ENCODE peak calls at places on chromosomes 16 and 17, in eight cellular contexts. T, Z, Q, N, I, P, B and X are unnamed samples.

GRCh38 chr16:30011505-30012480 is 966 bp upstream of the DOC2A start:
- DNase-seq in T (no peak), Z (no peak), Q (no peak), N (peak), I (no peak), P (no peak), B (no peak), X (no peak)

GRCh38 chr17:38687291-38687690 is 12.5 kb upstream of the EPOP start:
- DNase-seq in T (peak), Z (peak), Q (no peak), N (no peak), I (no peak), P (no peak), B (no peak), X (no peak)

GRCh38 chr16:28491080-28491969 is 549 bp downstream of the CLN3 start:
- DNase-seq in T (peak), Z (no peak), Q (peak), N (peak), I (peak), P (no peak), B (peak), X (no peak)

GRCh38 chr17:4018446-4018845 is 54.2 kb upstream of the ATP2A3 start:
- DNase-seq in T (no peak), Z (no peak), Q (no peak), N (no peak), I (no peak), P (no peak), B (no peak), X (no peak)

GRCh38 chr17:62906881-62907280 is 59.2 kb upstream of the TANC2 start:
- DNase-seq in T (no peak), Z (no peak), Q (no peak), N (no peak), I (no peak), P (no peak), B (no peak), X (no peak)

GRCh38 chr17:49227436-49228261 is 2.9 kb downstream of the PHOSPHO1 start:
- DNase-seq in T (peak), Z (peak), Q (no peak), N (peak), I (peak), P (peak), B (peak), X (no peak)

GRCh38 chr17:28973414-28973813 is 22.1 kb upstream of the PHF12 start:
- DNase-seq in T (peak), Z (peak), Q (no peak), N (peak), I (peak), P (no peak), B (no peak), X (no peak)

GRCh38 chr17:56676807-56677206 is 83.3 kb downstream of the NOG start:
- DNase-seq in T (no peak), Z (no peak), Q (no peak), N (no peak), I (no peak), P (no peak), B (no peak), X (no peak)

GRCh38 chr16:70663524-70664324 is 17.4 kb downstream of the IL34 start:
- DNase-seq in T (no peak), Z (no peak), Q (peak), N (no peak), I (no peak), P (no peak), B (no peak), X (no peak)

GRCh38 chr16:88347656-88348376 is 34.9 kb upstream of the ZNF469 start:
- DNase-seq in T (no peak), Z (no peak), Q (peak), N (no peak), I (no peak), P (no peak), B (no peak), X (no peak)

GRCh38 chr17:74372426-74372825 is 5.1 kb downstream of the GPR142 start:
- DNase-seq in T (no peak), Z (no peak), Q (no peak), N (no peak), I (no peak), P (no peak), B (no peak), X (no peak)

GRCh38 chr16:46947900-46948547 is 25.4 kb downstream of the DNAJA2 start:
- DNase-seq in T (peak), Z (peak), Q (peak), N (no peak), I (no peak), P (peak), B (no peak), X (no peak)

GRCh38 chr16:26335236-26335809 is 643.6 kb downstream of the HS3ST4 start:
- DNase-seq in T (no peak), Z (no peak), Q (no peak), N (no peak), I (no peak), P (no peak), B (no peak), X (no peak)

DNA sequence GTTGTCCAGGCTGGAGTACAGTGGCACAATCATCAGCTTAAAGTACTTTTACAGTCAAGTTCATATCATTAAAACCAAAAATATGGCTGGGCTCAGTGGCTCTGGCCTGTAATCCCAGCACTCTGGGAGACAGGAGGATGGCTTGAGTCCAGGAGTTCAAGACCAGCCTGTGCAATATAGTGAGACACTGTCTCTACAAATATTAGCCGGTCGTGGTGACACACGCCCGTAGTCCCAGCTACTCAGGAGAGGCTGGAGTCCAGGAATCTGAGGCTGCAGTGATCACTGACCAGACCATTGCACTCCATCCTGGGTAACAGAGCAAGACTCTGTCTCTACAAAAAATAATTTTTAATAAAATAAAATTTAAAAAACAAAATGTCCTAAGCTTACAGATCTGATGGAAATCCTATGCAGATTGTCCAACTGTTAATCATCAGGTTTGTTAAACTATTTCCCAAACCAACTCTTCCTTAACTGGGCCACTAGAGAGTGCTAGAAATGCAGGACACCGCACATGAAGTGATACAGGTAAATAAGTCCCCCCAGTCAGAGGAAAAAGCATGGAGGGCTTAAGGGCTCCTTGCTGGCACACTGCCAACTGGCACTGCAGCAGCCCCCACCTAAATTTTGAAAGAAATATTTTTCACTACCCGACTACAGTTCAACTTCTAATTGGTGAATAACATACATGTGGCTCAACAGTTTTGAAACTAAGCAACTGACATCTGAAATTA is 2.8 kb downstream of the USP22 start:
- DNase-seq in T (peak), Z (peak), Q (no peak), N (no peak), I (no peak), P (no peak), B (no peak), X (no peak)
- H3K27ac ChIP-seq in T (peak), Z (no peak), Q (no peak), N (no peak), I (no peak), P (peak), B (peak), X (peak)

DNA sequence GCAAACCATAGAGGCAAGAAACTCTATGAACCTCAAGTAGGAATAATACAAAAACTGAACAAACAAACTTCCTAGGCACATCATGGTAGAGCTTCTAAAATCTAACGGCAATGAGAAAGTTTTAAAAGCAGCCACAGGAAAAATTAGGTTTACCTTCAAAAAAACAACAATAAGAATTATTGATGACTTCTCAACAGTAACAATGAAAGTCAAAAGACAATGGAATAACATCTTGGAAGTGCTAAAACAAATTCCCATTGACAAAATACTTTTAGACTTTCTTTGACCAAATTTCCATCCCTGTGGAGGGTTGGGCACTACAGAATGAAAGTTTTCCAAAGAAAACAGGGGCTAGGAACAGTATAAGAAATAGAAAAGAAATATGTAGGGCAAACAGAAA is 222.9 kb upstream of the ERCC4 start:
- DNase-seq in T (no peak), Z (no peak), Q (no peak), N (no peak), I (no peak), P (no peak), B (no peak), X (no peak)
- TF ChIP-seq CTCF in T (no peak), Z (no peak), Q (no peak), N (no peak), I (no peak), P (no peak), B (no peak), X (no peak)

GRCh38 chr17:80605326-80606066 is 60.9 kb downstream of the RPTOR start:
- DNase-seq in T (no peak), Z (peak), Q (no peak), N (peak), I (no peak), P (no peak), B (no peak), X (no peak)
- H3K27ac ChIP-seq in T (no peak), Z (no peak), Q (no peak), N (no peak), I (no peak), P (no peak), B (no peak), X (no peak)

GRCh38 chr16:73047536-73048291 is at the start of gene ZFHX3:
- DNase-seq in T (peak), Z (peak), Q (peak), N (peak), I (peak), P (peak), B (peak), X (no peak)
- TF ChIP-seq CTCF in T (no peak), Z (peak), Q (no peak), N (no peak), I (peak), P (peak), B (no peak), X (no peak)